ENCODE peak calls at places on chromosome 12, in six cellular contexts. C is left lung, P is H9, K is ovary, J is fibroblast of lung, M is HepG2. U is an unnamed sample. For H3K27me3, the result is how much of the 10 kb centered on the place peaks cover.

GRCh38 chr12:45435945-45436710 is 220.2 kb downstream of the ANO6 start:
- DNase-seq in K (no peak), C (no peak), J (peak), P (no peak), M (no peak), U (no peak)

GRCh38 chr12:123767613-123768012 is 5.5 kb downstream of the DNAH10 start:
- DNase-seq in C (no peak), P (no peak), K (no peak), M (no peak), J (no peak), U (no peak)

GRCh38 chr12:132624186-132624855 is 5.7 kb downstream of the P2RX2 start:
- DNase-seq in K (no peak), J (no peak), M (no peak), C (no peak), P (no peak), U (no peak)

GRCh38 chr12:79674629-79675028 is 16.1 kb downstream of the PAWR start:
- DNase-seq in P (no peak), M (no peak), K (no peak), C (no peak), J (peak), U (peak)

GRCh38 chr12:110739488-110739887 is 3.2 kb downstream of the PPP1CC start:
- DNase-seq in M (no peak), P (no peak), J (no peak), K (no peak), C (no peak), U (no peak)

GRCh38 chr12:95922231-95922630 is 20.2 kb downstream of the CCDC38 start:
- DNase-seq in M (no peak), K (no peak), C (no peak), J (peak), P (no peak), U (peak)

GRCh38 chr12:91180577-91180976 is 2.0 kb downstream of the DCN start:
- DNase-seq in C (no peak), K (no peak), M (no peak), J (peak), P (no peak), U (peak)

GRCh38 chr12:79415754-79416435 is 274.9 kb downstream of the PAWR start:
- DNase-seq in K (no peak), C (no peak), P (no peak), J (peak), M (peak), U (no peak)

GRCh38 chr12:69052613-69053408 is 119.8 kb upstream of the CPM start:
- DNase-seq in M (peak), J (peak), P (peak), K (no peak), C (no peak), U (peak)

GRCh38 chr12:131279281-131279921 is 325.7 kb downstream of the ADGRD1 start:
- DNase-seq in J (no peak), K (no peak), M (no peak), P (no peak), C (peak), U (no peak)

GRCh38 chr12:95995238-95996031 is 709 bp downstream of the HAL start:
- DNase-seq in K (no peak), M (no peak), C (peak), J (peak), P (no peak), U (no peak)

GRCh38 chr12:108517288-108518100 is 2.4 kb downstream of the FICD start:
- DNase-seq in J (no peak), K (no peak), M (no peak), P (no peak), C (no peak), U (no peak)

GRCh38 chr12:3613641-3614180 is 122.7 kb downstream of the PRMT8 start:
- DNase-seq in K (no peak), P (no peak), C (no peak), M (no peak), J (no peak), U (no peak)

DNA sequence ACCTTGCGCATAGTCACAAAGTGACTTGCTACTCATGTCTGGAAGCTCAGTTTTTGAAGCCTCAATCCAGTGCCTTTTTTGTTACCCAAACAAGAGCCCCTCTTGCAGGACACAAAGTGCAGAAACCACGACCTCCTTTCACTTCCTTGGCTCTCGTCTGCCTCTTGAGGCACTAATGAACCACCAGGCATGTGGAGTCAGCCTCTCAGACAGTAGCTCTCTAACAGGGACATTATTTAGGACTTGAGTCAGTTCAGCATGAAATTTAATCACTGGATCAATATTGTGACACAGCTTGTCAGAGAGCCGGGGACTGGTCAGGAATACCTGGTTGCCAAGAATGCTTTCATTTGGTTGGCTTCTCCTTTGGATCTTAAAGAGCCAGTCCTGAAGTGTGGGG is 46.7 kb downstream of the HSPB8 start:
- DNase-seq in C (no peak), P (no peak), K (no peak), J (no peak), M (no peak), U (no peak)
- TF ChIP-seq CTCF in C (no peak), P (no peak), K (no peak), J (no peak), M (no peak), U (no peak)

DNA sequence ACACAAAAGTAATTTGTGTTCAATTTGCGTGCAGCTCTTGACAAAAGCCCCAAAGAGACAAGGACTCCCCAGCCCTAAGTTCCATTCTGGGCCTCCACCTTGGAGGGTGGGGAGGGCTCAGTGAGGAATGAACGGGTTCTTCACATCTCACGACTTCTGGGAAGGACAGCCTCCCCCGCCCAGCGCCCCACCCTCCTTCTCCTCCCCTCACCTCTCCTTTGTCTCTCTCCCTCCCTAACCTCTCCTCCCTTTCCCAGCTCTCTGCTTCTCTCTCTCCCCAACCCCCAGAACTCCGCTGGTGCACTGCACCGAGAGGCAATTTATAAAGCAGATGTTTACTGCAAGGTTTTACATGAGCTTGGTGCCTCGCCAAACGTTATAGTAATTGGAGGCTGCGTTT is 43.0 kb upstream of the FAM222A start:
- DNase-seq in K (no peak), C (no peak), M (no peak), P (peak), J (no peak), U (no peak)
- H3K27me3 ChIP-seq in K (under half), C (under half), M (under half), P (under half), J (under half), U (under half)

GRCh38 chr12:49792976-49793580 is 35.1 kb downstream of the NCKAP5L start:
- DNase-seq in C (no peak), M (no peak), J (no peak), K (no peak), P (no peak), U (no peak)
- TF ChIP-seq CTCF in C (no peak), M (no peak), J (no peak), K (no peak), P (no peak), U (no peak)

GRCh38 chr12:107131832-107132616 is 38.7 kb upstream of the CRY1 start:
- DNase-seq in J (peak), K (no peak), M (peak), C (no peak), P (peak), U (peak)
- H3K27me3 ChIP-seq in J (under half), K (under half), M (under half), C (under half), P (under half), U (under half)

GRCh38 chr12:25935355-25936144 is 22.9 kb upstream of the RASSF8 start:
- DNase-seq in P (no peak), K (no peak), M (no peak), J (peak), C (no peak), U (no peak)
- TF ChIP-seq CTCF in P (no peak), K (no peak), M (no peak), J (no peak), C (no peak), U (no peak)

GRCh38 chr12:53327435-53328042 is 6.1 kb upstream of the AAAS start:
- DNase-seq in P (no peak), C (no peak), M (no peak), J (no peak), K (no peak), U (no peak)
- H3K27me3 ChIP-seq in P (under half), C (under half), M (under half), J (under half), K (under half), U (under half)